ENCODE peak calls at places on chromosomes 7 and 10, in five cellular contexts. O is RWPE2; N is activated CD8-positive, alpha-beta T cell treated with anti-CD3 and anti-CD28 coated beads for 36 hours; Q is heart right ventricle; Y is CD4-positive, alpha-beta T cell. D is an unnamed sample.
A peak's percentile ranks its signal among the peaks of the same experiment; 100 is the strongest.

GRCh38 chr7:98802088-98802780 is 67.6 kb downstream of the TMEM130 start:
- ATAC-seq in O (peak; percentile 59), N (peak; percentile 80), Q (peak; percentile 89), Y (no peak), D (peak; percentile 43)

GRCh38 chr7:116139007-116139406 is 71.3 kb upstream of the TES start:
- ATAC-seq in O (peak; percentile 71), N (no peak), Q (peak; percentile 79), Y (no peak), D (no peak)

GRCh38 chr7:117706191-117706590 is 167.1 kb downstream of the CTTNBP2 start:
- ATAC-seq in O (no peak), N (no peak), Q (no peak), Y (no peak), D (no peak)

GRCh38 chr7:51639661-51640340 is 323.2 kb upstream of the COBL start:
- ATAC-seq in O (peak; percentile 87), N (no peak), Q (no peak), Y (no peak), D (no peak)

GRCh38 chr7:143172354-143172753 is 10.9 kb upstream of the TAS2R39 start:
- ATAC-seq in O (peak; percentile 92), N (no peak), Q (no peak), Y (no peak), D (peak; percentile 50)

GRCh38 chr7:55429835-55430499 is 64.8 kb downstream of the LANCL2 start:
- ATAC-seq in O (no peak), N (no peak), Q (no peak), Y (no peak), D (no peak)

GRCh38 chr10:49571419-49571818 is 32.5 kb upstream of the ERCC6 start:
- ATAC-seq in O (peak; percentile 25), N (peak; percentile 46), Q (no peak), Y (no peak), D (no peak)

GRCh38 chr10:102613286-102613685 is 31.0 kb upstream of the TRIM8 start:
- ATAC-seq in O (no peak), N (peak; percentile 43), Q (no peak), Y (peak; percentile 36), D (no peak)

GRCh38 chr10:24814568-24815313 is 91.1 kb upstream of the ARHGAP21 start:
- ATAC-seq in O (peak; percentile 94), N (peak; percentile 39), Q (no peak), Y (no peak), D (no peak)

GRCh38 chr7:5356751-5357119 is 66.9 kb downstream of the TNRC18 start:
- ATAC-seq in O (no peak), N (no peak), Q (no peak), Y (no peak), D (no peak)

GRCh38 chr10:34286136-34286739 is 528.9 kb downstream of the PARD3 start:
- ATAC-seq in O (no peak), N (no peak), Q (no peak), Y (no peak), D (no peak)

GRCh38 chr10:123042708-123043408 is 34.1 kb downstream of the ACADSB start:
- ATAC-seq in O (no peak), N (no peak), Q (no peak), Y (no peak), D (no peak)

GRCh38 chr10:128051548-128051947 is 74.7 kb downstream of the MKI67 start:
- ATAC-seq in O (no peak), N (no peak), Q (no peak), Y (no peak), D (no peak)

GRCh38 chr7:56092789-56093531 is at the start of gene PHKG1:
- ATAC-seq in O (peak; percentile 64), N (no peak), Q (peak; percentile 94), Y (no peak), D (peak; percentile 92)

GRCh38 chr7:38330048-38330447 is 56.6 kb upstream of the TARP start:
- ATAC-seq in O (no peak), N (peak; percentile 60), Q (no peak), Y (peak; percentile 75), D (no peak)

GRCh38 chr7:55020481-55020871 is 1.7 kb downstream of the EGFR start:
- ATAC-seq in O (peak; percentile 24), N (no peak), Q (no peak), Y (no peak), D (peak; percentile 20)

GRCh38 chr10:9733764-9734163 is 1283.9 kb upstream of the CELF2 start:
- ATAC-seq in O (no peak), N (no peak), Q (no peak), Y (no peak), D (no peak)

GRCh38 chr7:55121249-55121648 is 102.4 kb downstream of the EGFR start:
- ATAC-seq in O (no peak), N (no peak), Q (peak; percentile 36), Y (no peak), D (peak; percentile 14)

GRCh38 chr10:26714816-26715487 is 17.5 kb downstream of the PDSS1 start:
- ATAC-seq in O (no peak), N (no peak), Q (no peak), Y (no peak), D (no peak)

GRCh38 chr7:1559626-1560590 is 3.9 kb upstream of the TMEM184A start:
- ATAC-seq in O (peak; percentile 50), N (no peak), Q (no peak), Y (no peak), D (no peak)

GRCh38 chr7:78718212-78718611 is 735.3 kb downstream of the MAGI2 start:
- ATAC-seq in O (no peak), N (no peak), Q (peak; percentile 84), Y (no peak), D (no peak)

GRCh38 chr10:116637830-116638229 is 17.1 kb downstream of the PNLIPRP2 start:
- ATAC-seq in O (no peak), N (peak; percentile 45), Q (no peak), Y (no peak), D (no peak)

GRCh38 chr7:23710000-23710399 is at the start of gene STK31:
- ATAC-seq in O (no peak), N (no peak), Q (no peak), Y (no peak), D (no peak)

GRCh38 chr10:660980-661890 is 28.2 kb downstream of the DIP2C start:
- ATAC-seq in O (no peak), N (no peak), Q (peak; percentile 66), Y (no peak), D (peak; percentile 29)

GRCh38 chr10:126221874-126222273 is 166.4 kb downstream of the ADAM12 start:
- ATAC-seq in O (no peak), N (no peak), Q (no peak), Y (no peak), D (no peak)

GRCh38 chr7:112023282-112023681 is 182.9 kb downstream of the DOCK4 start:
- ATAC-seq in O (no peak), N (no peak), Q (peak; percentile 30), Y (no peak), D (no peak)

GRCh38 chr10:11535376-11535959 is 76.0 kb downstream of the USP6NL start:
- ATAC-seq in O (no peak), N (no peak), Q (no peak), Y (no peak), D (no peak)

GRCh38 chr10:128086003-128086863 is 40.0 kb downstream of the MKI67 start:
- ATAC-seq in O (peak; percentile 50), N (no peak), Q (no peak), Y (no peak), D (no peak)

GRCh38 chr7:8442295-8442813 is 8.9 kb downstream of the NXPH1 start:
- ATAC-seq in O (no peak), N (no peak), Q (no peak), Y (no peak), D (no peak)

GRCh38 chr7:8442814-8443304 is 9.4 kb downstream of the NXPH1 start:
- ATAC-seq in O (peak; percentile 48), N (peak; percentile 93), Q (peak; percentile 89), Y (peak; percentile 68), D (no peak)

GRCh38 chr7:8441106-8441590 is 7.7 kb downstream of the NXPH1 start:
- ATAC-seq in O (no peak), N (no peak), Q (no peak), Y (no peak), D (no peak)

GRCh38 chr7:8441602-8442294 is 8.3 kb downstream of the NXPH1 start:
- ATAC-seq in O (no peak), N (no peak), Q (no peak), Y (no peak), D (no peak)

GRCh38 chr7:8443871-8444756 is 10.7 kb downstream of the NXPH1 start:
- ATAC-seq in O (peak; percentile 52), N (no peak), Q (no peak), Y (no peak), D (no peak)
- TF ChIP-seq CTCF in O (peak; percentile 13), N (no peak), Q (no peak), Y (no peak), D (no peak)

GRCh38 chr7:73840715-73841379 is 1.5 kb downstream of the METTL27 start:
- ATAC-seq in O (no peak), N (no peak), Q (no peak), Y (no peak), D (no peak)

GRCh38 chr7:73841689-73842247 is 548 bp downstream of the METTL27 start:
- ATAC-seq in O (peak; percentile 19), N (no peak), Q (peak; percentile 3), Y (no peak), D (peak; percentile 10)

GRCh38 chr7:73839290-73839689 is 3.0 kb downstream of the METTL27 start:
- ATAC-seq in O (no peak), N (no peak), Q (no peak), Y (no peak), D (no peak)

GRCh38 chr7:73838642-73839041 is 3.7 kb downstream of the METTL27 start:
- ATAC-seq in O (peak; percentile 72), N (no peak), Q (no peak), Y (no peak), D (no peak)

GRCh38 chr7:73839743-73840714 is 2.3 kb downstream of the METTL27 start:
- ATAC-seq in O (no peak), N (no peak), Q (no peak), Y (no peak), D (no peak)
- TF ChIP-seq CTCF in O (no peak), N (no peak), Q (no peak), Y (no peak), D (no peak)

GRCh38 chr10:50653758-50654157 is 30.0 kb upstream of the SGMS1 start:
- ATAC-seq in O (no peak), N (no peak), Q (no peak), Y (no peak), D (no peak)

GRCh38 chr10:50648935-50649227 is 25.1 kb upstream of the SGMS1 start:
- ATAC-seq in O (no peak), N (no peak), Q (no peak), Y (no peak), D (no peak)

GRCh38 chr10:50650481-50650880 is 26.7 kb upstream of the SGMS1 start:
- ATAC-seq in O (no peak), N (no peak), Q (no peak), Y (no peak), D (no peak)

GRCh38 chr10:50651808-50652207 is 28.1 kb upstream of the SGMS1 start:
- ATAC-seq in O (no peak), N (no peak), Q (no peak), Y (no peak), D (no peak)

GRCh38 chr10:50653142-50653541 is 29.4 kb upstream of the SGMS1 start:
- ATAC-seq in O (peak; percentile 46), N (no peak), Q (peak; percentile 74), Y (peak; percentile 69), D (no peak)
- TF ChIP-seq CTCF in O (peak; percentile 68), N (peak; percentile 33), Q (peak; percentile 74), Y (peak; percentile 63), D (peak; percentile 71)

GRCh38 chr10:130378556-130379400 is 242.6 kb downstream of the GLRX3 start:
- ATAC-seq in O (no peak), N (no peak), Q (no peak), Y (no peak), D (no peak)
- TF ChIP-seq CTCF in O (no peak), N (no peak), Q (no peak), Y (no peak), D (no peak)